ENCODE peak calls at places on chromosomes 11 and 22, in seven cellular contexts. One of them, this sample, is unnamed.

GRCh38 chr11:69644071-69644961 is 3.4 kb downstream of the CCND1 start:
- DNase-seq in endothelial cell: no peak
- DNase-seq in neural progenitor cell: no peak
- DNase-seq in H9: no peak
- DNase-seq in heart right ventricle: peak
- DNase-seq in brain microvascular endothelial cell: peak
- DNase-seq in NCI-H2029: peak
- DNase-seq in this sample: peak

GRCh38 chr22:29539105-29539504 is 14.5 kb downstream of the THOC5 start:
- DNase-seq in endothelial cell: no peak
- DNase-seq in neural progenitor cell: no peak
- DNase-seq in H9: no peak
- DNase-seq in heart right ventricle: no peak
- DNase-seq in brain microvascular endothelial cell: no peak
- DNase-seq in NCI-H2029: no peak
- DNase-seq in this sample: no peak

GRCh38 chr11:61657566-61657965 is 22.6 kb upstream of the DAGLA start:
- DNase-seq in endothelial cell: no peak
- DNase-seq in neural progenitor cell: no peak
- DNase-seq in H9: no peak
- DNase-seq in heart right ventricle: no peak
- DNase-seq in brain microvascular endothelial cell: no peak
- DNase-seq in NCI-H2029: peak
- DNase-seq in this sample: no peak

GRCh38 chr11:1404461-1405185 is 14.9 kb downstream of the BRSK2 start:
- DNase-seq in endothelial cell: no peak
- DNase-seq in neural progenitor cell: peak
- DNase-seq in H9: no peak
- DNase-seq in heart right ventricle: no peak
- DNase-seq in brain microvascular endothelial cell: no peak
- DNase-seq in NCI-H2029: no peak
- DNase-seq in this sample: no peak

GRCh38 chr22:30460147-30460546 is 11.7 kb downstream of the SEC14L3 start:
- DNase-seq in endothelial cell: no peak
- DNase-seq in neural progenitor cell: no peak
- DNase-seq in H9: no peak
- DNase-seq in heart right ventricle: no peak
- DNase-seq in brain microvascular endothelial cell: no peak
- DNase-seq in NCI-H2029: peak
- DNase-seq in this sample: no peak

GRCh38 chr22:33914131-33914530 is 6.1 kb downstream of the LARGE1 start:
- DNase-seq in endothelial cell: no peak
- DNase-seq in neural progenitor cell: no peak
- DNase-seq in H9: no peak
- DNase-seq in heart right ventricle: no peak
- DNase-seq in brain microvascular endothelial cell: no peak
- DNase-seq in NCI-H2029: no peak
- DNase-seq in this sample: no peak

GRCh38 chr11:65251476-65251875 is 10.3 kb upstream of the POLA2 start:
- DNase-seq in endothelial cell: no peak
- DNase-seq in neural progenitor cell: no peak
- DNase-seq in H9: no peak
- DNase-seq in heart right ventricle: no peak
- DNase-seq in brain microvascular endothelial cell: no peak
- DNase-seq in NCI-H2029: no peak
- DNase-seq in this sample: no peak

GRCh38 chr22:23984430-23984829 is 4.5 kb downstream of the GSTT2 start:
- DNase-seq in endothelial cell: no peak
- DNase-seq in neural progenitor cell: no peak
- DNase-seq in H9: no peak
- DNase-seq in heart right ventricle: no peak
- DNase-seq in brain microvascular endothelial cell: no peak
- DNase-seq in NCI-H2029: peak
- DNase-seq in this sample: no peak

GRCh38 chr11:75625970-75626691 is 42.7 kb downstream of the MAP6 start:
- DNase-seq in endothelial cell: no peak
- DNase-seq in neural progenitor cell: no peak
- DNase-seq in H9: no peak
- DNase-seq in heart right ventricle: no peak
- DNase-seq in brain microvascular endothelial cell: peak
- DNase-seq in NCI-H2029: no peak
- DNase-seq in this sample: no peak

GRCh38 chr22:28268176-28268575 is 349.1 kb upstream of the PITPNB start:
- DNase-seq in endothelial cell: no peak
- DNase-seq in neural progenitor cell: no peak
- DNase-seq in H9: no peak
- DNase-seq in heart right ventricle: no peak
- DNase-seq in brain microvascular endothelial cell: no peak
- DNase-seq in NCI-H2029: no peak
- DNase-seq in this sample: no peak

GRCh38 chr22:28967969-28968368 is 84.6 kb downstream of the ZNRF3 start:
- DNase-seq in endothelial cell: no peak
- DNase-seq in neural progenitor cell: no peak
- DNase-seq in H9: no peak
- DNase-seq in heart right ventricle: no peak
- DNase-seq in brain microvascular endothelial cell: no peak
- DNase-seq in NCI-H2029: no peak
- DNase-seq in this sample: no peak

GRCh38 chr11:41392591-41392990 is 66.9 kb downstream of the LRRC4C start:
- DNase-seq in endothelial cell: no peak
- DNase-seq in neural progenitor cell: peak
- DNase-seq in H9: peak
- DNase-seq in heart right ventricle: no peak
- DNase-seq in brain microvascular endothelial cell: no peak
- DNase-seq in NCI-H2029: no peak
- DNase-seq in this sample: no peak

GRCh38 chr11:85751738-85752137 is 59.2 kb downstream of the SYTL2 start:
- DNase-seq in endothelial cell: no peak
- DNase-seq in neural progenitor cell: no peak
- DNase-seq in H9: no peak
- DNase-seq in heart right ventricle: no peak
- DNase-seq in brain microvascular endothelial cell: no peak
- DNase-seq in NCI-H2029: no peak
- DNase-seq in this sample: no peak

GRCh38 chr11:64652586-64653387 is 61.8 kb downstream of the SLC22A12 start:
- DNase-seq in endothelial cell: peak
- DNase-seq in neural progenitor cell: peak
- DNase-seq in H9: peak
- DNase-seq in heart right ventricle: peak
- DNase-seq in brain microvascular endothelial cell: peak
- DNase-seq in NCI-H2029: peak
- DNase-seq in this sample: peak

This sample was measured in left ventricle myocardium inferior.